ENCODE peak calls at places on chromosomes 4 and X, in seven cellular contexts. D is body of pancreas, Z is sigmoid colon, H is transverse colon, K is K562, B is suprapubic skin, E is ovary. X is an unnamed sample. For H3K36me3 and H3K4me1, the result is how much of the 10 kb centered on the place peaks cover.

GRCh38 chrX:30649859-30650258 is 3.4 kb upstream of the GK start:
- DNase-seq in D (no peak), Z (no peak), H (no peak), K (no peak), B (no peak), E (no peak), X (no peak)

GRCh38 chr4:186886759-186887158 is 163.1 kb upstream of the FAT1 start:
- DNase-seq in D (no peak), Z (no peak), H (no peak), K (no peak), B (no peak), E (no peak), X (no peak)

GRCh38 chrX:131723646-131724045 is 179.8 kb downstream of the OR13H1 start:
- DNase-seq in D (no peak), Z (no peak), H (no peak), K (no peak), B (no peak), E (no peak), X (no peak)

GRCh38 chrX:87409113-87409841 is 108.3 kb upstream of the KLHL4 start:
- DNase-seq in D (peak), Z (peak), H (no peak), K (peak), B (no peak), E (peak), X (no peak)

GRCh38 chrX:132107291-132107690 is 20.5 kb downstream of the FRMD7 start:
- DNase-seq in D (no peak), Z (no peak), H (no peak), K (no peak), B (no peak), E (no peak), X (no peak)

GRCh38 chrX:102599950-102600579 is 750 bp downstream of the ARMCX5 start:
- DNase-seq in D (no peak), Z (no peak), H (no peak), K (peak), B (no peak), E (no peak), X (no peak)

GRCh38 chrX:120813982-120814381 is 61.7 kb downstream of the CT47B1 start:
- DNase-seq in D (no peak), Z (no peak), H (no peak), K (no peak), B (no peak), E (no peak), X (no peak)

GRCh38 chr4:131459430-131460101 is 1689.5 kb upstream of the PCDH10 start:
- DNase-seq in D (no peak), Z (no peak), H (no peak), K (no peak), B (no peak), E (no peak), X (no peak)

GRCh38 chr4:155403886-155404285 is 27.1 kb upstream of the MAP9 start:
- DNase-seq in D (no peak), Z (no peak), H (no peak), K (no peak), B (no peak), E (no peak), X (no peak)

GRCh38 chrX:150683536-150684146 is 9.6 kb upstream of the MTMR1 start:
- DNase-seq in D (no peak), Z (no peak), H (no peak), K (peak), B (no peak), E (no peak), X (no peak)

GRCh38 chr4:140635606-140636005 is 66.8 kb upstream of the UCP1 start:
- DNase-seq in D (peak), Z (no peak), H (peak), K (no peak), B (no peak), E (peak), X (no peak)

GRCh38 chrX:19557816-19558215 is 42.5 kb upstream of the MAP3K15 start:
- DNase-seq in D (no peak), Z (no peak), H (no peak), K (no peak), B (no peak), E (no peak), X (no peak)

GRCh38 chr4:134518574-134519217 is 317.1 kb upstream of the PABPC4L start:
- DNase-seq in D (no peak), Z (no peak), H (no peak), K (no peak), B (no peak), E (no peak), X (no peak)

GRCh38 chrX:16223385-16223784 is 56.1 kb downstream of the MAGEB17 start:
- DNase-seq in D (no peak), Z (no peak), H (no peak), K (no peak), B (no peak), E (no peak), X (no peak)

GRCh38 chr4:33071552-33071951 is 2351.4 kb downstream of the PCDH7 start:
- DNase-seq in D (no peak), Z (no peak), H (no peak), K (no peak), B (no peak), E (no peak), X (no peak)

GRCh38 chr4:72592076-72592475 is 23.1 kb upstream of the ADAMTS3 start:
- DNase-seq in D (no peak), Z (no peak), H (no peak), K (no peak), B (no peak), E (no peak), X (no peak)

GRCh38 chr4:112173593-112174559 is 28.6 kb downstream of the FAM241A start:
- DNase-seq in D (no peak), Z (no peak), H (peak), K (no peak), B (no peak), E (no peak), X (no peak)

GRCh38 chrX:68870357-68870756 is 41.5 kb downstream of the EFNB1 start:
- DNase-seq in D (no peak), Z (no peak), H (no peak), K (no peak), B (no peak), E (no peak), X (no peak)

GRCh38 chr4:173057442-173057841 is 111.2 kb upstream of the GALNT7 start:
- DNase-seq in D (no peak), Z (no peak), H (no peak), K (no peak), B (no peak), E (no peak), X (no peak)

GRCh38 chr4:26489101-26489669 is 1.1 kb downstream of the CCKAR start:
- DNase-seq in D (no peak), Z (no peak), H (no peak), K (no peak), B (no peak), E (no peak), X (no peak)

GRCh38 chr4:113776016-113776415 is 14.5 kb upstream of the CAMK2D start:
- DNase-seq in D (no peak), Z (no peak), H (no peak), K (no peak), B (no peak), E (no peak), X (no peak)

GRCh38 chr4:3613980-3614730 is 81.9 kb upstream of the LRPAP1 start:
- DNase-seq in D (peak), Z (peak), H (no peak), K (no peak), B (peak), E (no peak), X (no peak)

GRCh38 chrX:14528629-14529287 is 578 bp upstream of the GLRA2 start:
- DNase-seq in D (peak), Z (peak), H (peak), K (peak), B (no peak), E (peak), X (peak)

GRCh38 chr4:139525414-139525813 is 30.6 kb downstream of the SETD7 start:
- DNase-seq in D (no peak), Z (no peak), H (no peak), K (no peak), B (no peak), E (no peak), X (no peak)

GRCh38 chr4:47120783-47121182 is 89.4 kb downstream of the GABRB1 start:
- DNase-seq in D (no peak), Z (no peak), H (no peak), K (no peak), B (no peak), E (no peak), X (no peak)

GRCh38 chr4:180940680-180941079 is 1302.5 kb upstream of the TENM3 start:
- DNase-seq in D (no peak), Z (no peak), H (no peak), K (no peak), B (no peak), E (no peak), X (no peak)

GRCh38 chrX:2145672-2146412 is 354.9 kb downstream of the DHRSX start:
- DNase-seq in D (no peak), Z (no peak), H (no peak), K (no peak), B (no peak), E (no peak), X (no peak)

GRCh38 chrX:106139048-106139447 is 29.1 kb upstream of the PWWP3B start:
- DNase-seq in D (no peak), Z (no peak), H (no peak), K (no peak), B (no peak), E (no peak), X (no peak)

GRCh38 chr4:165678236-165678960 is 194.6 kb upstream of the TLL1 start:
- DNase-seq in D (no peak), Z (no peak), H (no peak), K (no peak), B (no peak), E (no peak), X (no peak)

GRCh38 chr4:173642509-173642908 is 112.5 kb upstream of the HAND2 start:
- DNase-seq in D (no peak), Z (no peak), H (no peak), K (no peak), B (no peak), E (no peak), X (no peak)

GRCh38 chr4:65669008-65669971 is 999 bp downstream of the EPHA5 start:
- DNase-seq in D (no peak), Z (peak), H (no peak), K (no peak), B (peak), E (peak), X (no peak)

GRCh38 chr4:3047464-3048286 is 26.7 kb downstream of the HTT-AS start:
- DNase-seq in D (peak), Z (peak), H (peak), K (peak), B (no peak), E (peak), X (peak)

GRCh38 chr4:152729466-152729865 is 49.7 kb upstream of the TMEM154 start:
- DNase-seq in D (no peak), Z (no peak), H (no peak), K (no peak), B (no peak), E (no peak), X (no peak)

GRCh38 chr4:23320881-23321612 is 568.8 kb downstream of the PPARGC1A start:
- DNase-seq in D (no peak), Z (no peak), H (no peak), K (no peak), B (no peak), E (no peak), X (no peak)

GRCh38 chr4:7623468-7623867 is 188.7 kb upstream of the PSAPL1 start:
- DNase-seq in D (no peak), Z (no peak), H (no peak), K (no peak), B (peak), E (no peak), X (no peak)

GRCh38 chrX:23789386-23790146 is 6.6 kb downstream of the SAT1 start:
- DNase-seq in D (peak), Z (no peak), H (no peak), K (no peak), B (no peak), E (no peak), X (no peak)

GRCh38 chrX:105260291-105261043 is 40.0 kb upstream of the TEX13A start:
- DNase-seq in D (no peak), Z (no peak), H (no peak), K (no peak), B (no peak), E (no peak), X (no peak)

GRCh38 chr4:174983128-174983750 is 65.1 kb downstream of the ADAM29 start:
- DNase-seq in D (no peak), Z (no peak), H (no peak), K (no peak), B (no peak), E (no peak), X (no peak)

GRCh38 chr4:59314637-59315036 is 1885.5 kb upstream of the ADGRL3 start:
- DNase-seq in D (no peak), Z (no peak), H (no peak), K (no peak), B (no peak), E (no peak), X (no peak)

GRCh38 chr4:142416121-142416520 is 430.0 kb downstream of the INPP4B start:
- DNase-seq in D (no peak), Z (no peak), H (no peak), K (no peak), B (no peak), E (no peak), X (no peak)

DNA sequence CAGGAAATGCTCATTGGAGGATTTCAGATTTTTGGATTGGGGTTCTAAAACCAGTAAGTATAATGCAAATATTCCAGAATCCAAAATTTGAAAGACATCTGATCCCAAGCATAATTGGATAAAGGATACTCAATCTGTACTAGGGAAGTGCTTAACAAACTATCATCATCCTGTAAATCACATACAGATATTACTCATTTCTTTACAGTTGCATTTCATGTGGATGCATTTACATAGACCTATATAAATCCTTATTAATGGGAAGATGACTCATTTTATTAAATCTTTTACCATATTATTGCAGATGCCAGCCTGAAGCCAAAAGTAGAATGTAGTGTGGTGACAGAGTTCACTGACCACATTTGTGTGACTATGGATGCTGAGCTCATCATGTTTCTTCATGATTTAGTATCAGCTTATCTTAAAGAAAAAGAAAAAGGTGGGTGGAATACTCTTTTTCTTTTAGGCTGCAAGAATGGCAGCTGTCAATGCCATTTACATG is 22.4 kb upstream of the ADAD1 start:
- DNase-seq in D (no peak), Z (no peak), H (no peak), K (no peak), B (no peak), E (no peak), X (no peak)
- H3K36me3 ChIP-seq in D (under half), Z (under half), H (under half), K (under half), B (half or more), E (under half), X (under half)

GRCh38 chr4:35965300-35965699 is 279.0 kb downstream of the ARAP2 start:
- DNase-seq in D (no peak), Z (no peak), H (no peak), K (no peak), B (no peak), E (no peak), X (no peak)
- H3K4me1 ChIP-seq in D (under half), Z (under half), H (under half), K (under half), B (under half), E (under half), X (under half)

DNA sequence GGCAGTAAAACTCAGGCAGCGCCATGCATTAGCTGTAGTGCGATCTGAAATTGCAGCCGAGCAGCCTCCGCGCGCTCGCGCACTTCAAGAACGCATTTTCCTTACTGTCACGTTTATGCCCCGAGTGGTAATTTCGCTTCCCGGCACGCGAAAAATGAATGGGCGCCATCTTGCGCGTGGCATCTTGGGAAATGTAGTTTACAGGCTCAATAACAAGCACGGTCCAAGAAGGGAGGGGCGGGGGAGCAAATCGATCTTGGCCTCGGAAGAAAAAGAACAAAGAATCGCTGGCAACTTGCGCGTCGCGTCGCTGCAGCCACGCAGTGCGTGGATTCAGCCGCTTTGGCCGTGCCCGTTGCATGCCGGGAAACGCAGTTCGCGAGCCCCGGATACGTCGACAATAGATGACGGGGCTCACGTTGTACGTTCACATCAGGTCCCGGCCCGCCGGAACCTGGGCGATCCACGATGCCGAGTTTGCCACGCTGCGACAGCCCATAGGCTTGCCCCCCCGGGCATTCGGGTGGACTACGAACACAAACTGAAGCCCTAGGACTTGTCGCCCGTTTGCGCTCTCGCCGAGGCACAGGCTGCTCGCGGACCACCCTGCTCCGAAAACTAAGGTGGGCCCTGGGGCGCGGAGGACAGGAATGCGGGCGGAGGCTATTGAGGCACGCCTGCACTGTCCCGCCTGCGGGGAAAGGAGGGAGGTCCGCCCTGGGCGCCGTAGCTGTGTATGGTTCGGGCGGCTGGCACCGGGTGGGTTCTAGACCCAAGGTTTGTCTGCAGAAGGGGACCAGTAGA is at the start of gene FTSJ1:
- DNase-seq in D (peak), Z (peak), H (peak), K (peak), B (peak), E (peak), X (peak)
- TF ChIP-seq POLR2A in D (peak), Z (peak), H (peak), K (peak), B (no peak), E (peak), X (peak)

DNA sequence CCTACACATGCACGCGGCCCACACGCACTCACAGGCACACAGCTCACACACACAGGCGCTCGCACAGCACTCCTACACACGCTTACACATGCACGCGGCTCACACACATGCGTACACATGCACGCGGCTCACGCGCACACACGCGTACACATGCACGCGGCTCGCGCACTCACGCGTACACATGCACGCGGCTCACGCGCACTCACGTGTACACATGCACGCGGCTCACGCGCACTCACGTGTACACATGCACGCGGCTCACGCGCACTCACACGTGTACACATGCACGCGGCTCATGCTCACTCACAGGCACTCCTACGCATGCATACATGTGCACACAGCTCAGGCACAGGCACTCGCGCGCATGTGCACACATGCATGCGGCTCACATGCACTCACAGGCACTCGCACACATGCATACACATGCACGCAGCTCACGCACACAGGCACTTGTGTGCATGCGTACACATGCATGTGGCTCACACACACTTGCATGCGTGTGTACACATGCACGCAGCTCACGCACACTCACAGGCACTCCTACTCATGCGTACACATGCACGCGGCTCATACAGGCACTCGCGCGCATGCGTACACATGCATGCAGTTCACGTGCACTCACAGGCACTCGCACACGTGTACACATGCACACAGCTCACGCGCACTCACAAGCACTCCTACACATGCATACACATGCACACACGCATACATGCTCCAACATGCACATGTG is 44.9 kb downstream of the GAK start:
- DNase-seq in D (no peak), Z (no peak), H (no peak), K (no peak), B (no peak), E (no peak), X (no peak)
- H3K36me3 ChIP-seq in D (under half), Z (half or more), H (under half), K (half or more), B (half or more), E (under half), X (under half)

DNA sequence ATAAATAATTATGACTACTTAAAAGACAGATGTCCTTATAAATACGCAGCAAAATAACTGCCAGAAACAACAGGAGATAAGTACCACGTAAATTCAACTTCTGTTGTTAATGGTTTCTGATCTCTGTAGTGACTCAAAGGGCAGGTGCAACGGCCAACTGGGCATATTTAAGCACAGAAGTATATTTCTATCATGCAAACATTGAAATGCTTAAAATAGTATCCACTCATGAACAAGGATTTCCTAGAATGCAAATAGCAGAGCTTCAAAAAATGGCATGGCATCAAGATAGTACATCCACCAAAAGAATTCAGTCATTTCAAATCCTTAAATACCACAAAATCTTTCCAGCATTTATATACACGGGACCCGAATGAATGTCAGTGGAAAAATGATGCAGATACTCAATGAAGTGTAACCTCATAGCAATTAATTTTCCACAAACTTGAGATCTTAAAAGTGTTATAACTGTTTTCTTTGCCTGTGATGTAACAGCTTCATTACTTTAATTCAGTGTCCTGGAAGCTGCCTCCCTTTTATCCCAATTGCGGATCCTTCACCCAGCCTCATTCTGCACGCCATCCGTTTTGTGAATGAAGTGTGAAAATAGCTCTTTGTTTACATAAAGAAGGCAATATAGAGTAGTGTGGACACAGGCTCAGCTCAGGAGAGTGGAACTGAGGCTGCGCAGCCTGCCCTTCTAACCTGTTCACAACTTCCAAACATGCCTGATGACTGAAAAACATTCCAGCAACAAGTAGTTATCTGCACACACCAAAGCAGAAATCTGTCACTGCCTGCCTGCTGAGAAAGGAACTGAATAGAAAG is 10.1 kb downstream of the PDGFC start:
- DNase-seq in D (no peak), Z (no peak), H (no peak), K (no peak), B (no peak), E (no peak), X (no peak)
- H3K4me1 ChIP-seq in D (half or more), Z (under half), H (under half), K (under half), B (under half), E (under half), X (under half)

X was measured in right lobe of liver.